ENCODE peak calls at places on chromosomes 4 and X, in four cellular contexts. Y, U, C and R are unnamed samples.

GRCh38 chr4:131488772-131489171 is 1660.3 kb upstream of the PCDH10 start:
- DNase-seq in Y (no peak), U (no peak), C (no peak), R (no peak)

GRCh38 chr4:131499139-131499873 is 1649.8 kb upstream of the PCDH10 start:
- DNase-seq in Y (no peak), U (no peak), C (no peak), R (no peak)

GRCh38 chr4:138555584-138555983 is 313.4 kb upstream of the SLC7A11 start:
- DNase-seq in Y (no peak), U (no peak), C (peak; percentile 45), R (no peak)

GRCh38 chr4:7774301-7775019 is 165.2 kb downstream of the AFAP1 start:
- DNase-seq in Y (no peak), U (no peak), C (no peak), R (no peak)

GRCh38 chr4:125316391-125316780 is 1.6 kb downstream of the FAT4 start:
- DNase-seq in Y (no peak), U (no peak), C (no peak), R (no peak)

GRCh38 chr4:6775746-6776145 is 6.8 kb upstream of the KIAA0232 start:
- DNase-seq in Y (no peak), U (no peak), C (no peak), R (no peak)

GRCh38 chr4:27412617-27413016 is 552.0 kb downstream of the STIM2 start:
- DNase-seq in Y (no peak), U (no peak), C (no peak), R (no peak)

GRCh38 chr4:52751349-52751911 is at the start of gene ERVMER34-1:
- DNase-seq in Y (peak; percentile 34), U (no peak), C (no peak), R (peak; percentile 73)

GRCh38 chr4:107619065-107619464 is 101.0 kb downstream of the PAPSS1 start:
- DNase-seq in Y (no peak), U (no peak), C (no peak), R (no peak)

GRCh38 chrX:133726211-133726630 is 259.2 kb downstream of the GPC3 start:
- DNase-seq in Y (no peak), U (peak; percentile 58), C (peak; percentile 27), R (peak; percentile 27)

GRCh38 chr4:44716597-44716996 is 9.8 kb downstream of the GNPDA2 start:
- DNase-seq in Y (no peak), U (no peak), C (no peak), R (no peak)
- TF ChIP-seq TCF7L2 in Y (no peak), U (no peak), C (no peak), R (no peak)

GRCh38 chr4:62706423-62706822 is 1506.3 kb downstream of the ADGRL3 start:
- DNase-seq in Y (no peak), U (no peak), C (no peak), R (no peak)

GRCh38 chr4:62711575-62711974 is 1511.4 kb downstream of the ADGRL3 start:
- DNase-seq in Y (no peak), U (no peak), C (no peak), R (no peak)

DNA sequence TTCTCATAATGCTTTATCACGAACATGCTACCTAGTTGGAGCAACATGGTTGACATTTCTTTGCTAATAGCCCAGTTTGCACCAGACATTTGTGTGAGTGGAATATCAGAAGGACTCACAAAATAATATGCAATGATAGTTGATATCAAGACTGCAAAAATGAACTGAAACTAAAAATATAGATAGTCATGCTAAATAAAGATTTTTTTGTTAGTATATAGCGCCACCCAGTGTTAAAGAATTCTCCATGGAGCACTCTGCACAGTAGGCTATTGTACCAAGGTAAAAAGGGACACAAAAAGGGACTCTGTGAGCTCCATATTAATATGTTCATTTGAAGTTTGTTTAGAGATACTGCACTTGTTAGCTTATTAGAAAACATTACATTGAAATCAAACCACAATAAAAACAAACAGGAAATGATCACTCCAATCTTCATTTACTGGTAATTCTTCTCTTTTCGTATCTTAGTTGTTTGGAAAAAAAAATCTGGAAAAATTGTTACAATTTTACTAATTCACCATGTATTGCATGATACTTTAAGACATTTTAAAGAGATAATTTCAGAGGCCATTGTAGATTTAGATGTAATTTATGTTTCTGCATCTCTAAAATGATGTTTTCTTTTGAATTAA is 1509.6 kb downstream of the ADGRL3 start:
- DNase-seq in Y (no peak), U (no peak), C (peak; percentile 34), R (no peak)
- TF ChIP-seq TCF7L2 in Y (no peak), U (no peak), C (no peak), R (no peak)

GRCh38 chr4:105140684-105141490 is 5.8 kb upstream of the TET2 start:
- DNase-seq in Y (no peak), U (peak; percentile 10), C (peak; percentile 54), R (no peak)
- TF ChIP-seq TCF7L2 in Y (no peak), U (no peak), C (no peak), R (no peak)

GRCh38 chrX:14832151-14832550 is 40.7 kb downstream of the FANCB start:
- DNase-seq in Y (no peak), U (no peak), C (no peak), R (no peak)

GRCh38 chrX:14837155-14837554 is 35.7 kb downstream of the FANCB start:
- DNase-seq in Y (no peak), U (no peak), C (no peak), R (no peak)

GRCh38 chrX:14829643-14830042 is 43.2 kb downstream of the FANCB start:
- DNase-seq in Y (no peak), U (no peak), C (no peak), R (no peak)

GRCh38 chrX:14832591-14832990 is 40.3 kb downstream of the FANCB start:
- DNase-seq in Y (no peak), U (no peak), C (no peak), R (no peak)
- TF ChIP-seq TCF7L2 in Y (no peak), U (no peak), C (no peak), R (no peak)

GRCh38 chr4:129240816-129241215 is 144.9 kb downstream of the C4orf33 start:
- DNase-seq in Y (no peak), U (no peak), C (no peak), R (no peak)
- TF ChIP-seq TCF7L2 in Y (no peak), U (no peak), C (no peak), R (no peak)